ENCODE peak calls at places on chromosomes 12 and 14, in six cellular contexts. C is fibroblast of lung, W is PC-3, V is mammary epithelial cell, P is K562, M is astrocyte. O is an unnamed sample.
A peak's percentile ranks its signal among the peaks of the same experiment; 100 is the strongest.

GRCh38 chr12:89927226-89927698 is 218.6 kb upstream of the ATP2B1 start:
- DNase-seq in W (no peak), P (no peak), C (no peak), M (no peak), V (no peak), O (no peak)

GRCh38 chr12:32901553-32901952 is 5.0 kb upstream of the PKP2 start:
- DNase-seq in C (no peak), P (no peak), W (peak; percentile 53), V (peak; percentile 80), M (peak; percentile 35), O (no peak)

GRCh38 chr14:45083622-45083978 is 316 bp upstream of the PRPF39 start:
- DNase-seq in M (no peak), V (no peak), P (no peak), C (no peak), W (no peak), O (no peak)

GRCh38 chr14:92970233-92970625 is 47.3 kb downstream of the CHGA start:
- DNase-seq in P (no peak), W (no peak), C (no peak), M (no peak), V (no peak), O (no peak)

GRCh38 chr12:124222368-124223245 is 72.3 kb upstream of the RFLNA start:
- DNase-seq in V (no peak), M (no peak), W (no peak), P (no peak), C (no peak), O (no peak)

GRCh38 chr14:92470215-92470614 is 43.4 kb upstream of the RIN3 start:
- DNase-seq in C (peak; percentile 55), V (peak; percentile 77), W (peak; percentile 79), M (peak; percentile 95), P (no peak), O (peak; percentile 72)

GRCh38 chr12:116818341-116818856 is 62.8 kb downstream of the HRK start:
- DNase-seq in V (no peak), P (no peak), M (peak; percentile 9), C (peak; percentile 14), W (peak; percentile 39), O (no peak)

GRCh38 chr14:95258754-95259593 is 60.7 kb downstream of the CLMN start:
- DNase-seq in V (no peak), M (no peak), C (no peak), P (no peak), W (no peak), O (no peak)

GRCh38 chr12:110248096-110248447 is 33.0 kb upstream of the ATP2A2 start:
- DNase-seq in W (no peak), P (no peak), C (no peak), M (no peak), V (no peak), O (peak; percentile 42)

GRCh38 chr12:109433618-109434017 is 43.5 kb downstream of the KCTD10 start:
- DNase-seq in C (no peak), P (peak; percentile 65), V (no peak), W (no peak), M (no peak), O (no peak)

GRCh38 chr12:127260531-127260930 is 1006.4 kb upstream of the TMEM132C start:
- DNase-seq in W (no peak), V (peak; percentile 44), P (no peak), C (no peak), M (peak; percentile 71), O (no peak)

GRCh38 chr14:30243157-30243556 is 315.5 kb upstream of the PRKD1 start:
- DNase-seq in P (no peak), V (no peak), C (no peak), W (peak; percentile 50), M (no peak), O (no peak)

GRCh38 chr12:4355843-4356327 is 23.6 kb downstream of the FGF23 start:
- DNase-seq in V (peak; percentile 9), P (peak; percentile 60), M (no peak), C (peak; percentile 21), W (peak; percentile 32), O (peak; percentile 35)

GRCh38 chr12:54273981-54274380 is 5.9 kb downstream of the CBX5 start:
- DNase-seq in V (no peak), M (no peak), W (no peak), P (no peak), C (no peak), O (no peak)

GRCh38 chr14:51620036-51620435 is 31.7 kb upstream of the FRMD6 start:
- DNase-seq in P (no peak), V (no peak), W (no peak), M (no peak), C (no peak), O (no peak)

GRCh38 chr12:104011265-104011664 is 38.7 kb downstream of the GLT8D2 start:
- DNase-seq in M (peak; percentile 92), P (no peak), V (peak; percentile 88), C (peak; percentile 90), W (peak; percentile 92), O (no peak)

GRCh38 chr12:10304161-10304574 is 3.5 kb upstream of the KLRD1 start:
- DNase-seq in M (peak; percentile 91), C (peak; percentile 87), W (peak; percentile 84), P (no peak), V (peak; percentile 76), O (no peak)

GRCh38 chr14:89466460-89466859 is 49.4 kb upstream of the FOXN3 start:
- DNase-seq in C (no peak), V (no peak), W (no peak), M (no peak), P (no peak), O (no peak)

GRCh38 chr12:8493084-8493483 is 20.2 kb upstream of the CLEC4D start:
- DNase-seq in C (no peak), W (no peak), P (no peak), V (no peak), M (no peak), O (no peak)

GRCh38 chr14:20434701-20435453 is 1.1 kb downstream of the KLHL33 start:
- DNase-seq in W (no peak), P (no peak), C (no peak), M (no peak), V (no peak), O (no peak)

GRCh38 chr14:20440465-20440864 is 4.5 kb upstream of the KLHL33 start:
- DNase-seq in W (no peak), M (no peak), V (no peak), P (no peak), C (no peak), O (no peak)

GRCh38 chr14:20436363-20436755 is 393 bp upstream of the KLHL33 start:
- DNase-seq in P (no peak), W (no peak), C (peak; percentile 58), M (peak; percentile 29), V (no peak), O (no peak)

GRCh38 chr14:20438664-20439063 is 2.7 kb upstream of the KLHL33 start:
- DNase-seq in V (no peak), P (no peak), W (no peak), C (no peak), M (no peak), O (no peak)

GRCh38 chr14:20435454-20436362 is at the start of gene KLHL33:
- DNase-seq in C (no peak), W (no peak), M (no peak), P (no peak), V (no peak), O (no peak)
- TF ChIP-seq EZH2 in C (no peak), W (no peak), M (no peak), P (no peak), V (no peak), O (no peak)

GRCh38 chr12:118297284-118297683 is 75.4 kb downstream of the TAOK3 start:
- DNase-seq in M (no peak), W (no peak), P (no peak), C (no peak), V (no peak), O (no peak)
- H2AFZ ChIP-seq in M (no peak overlapping the region), W (no peak overlapping the region), P (no peak overlapping the region), C (no peak overlapping the region), V (no peak overlapping the region), O (no peak overlapping the region)

GRCh38 chr14:103205541-103205906 is 82.3 kb downstream of the TNFAIP2 start:
- DNase-seq in M (no peak), P (no peak), V (no peak), C (no peak), W (no peak), O (no peak)

GRCh38 chr14:103207038-103207403 is 83.8 kb downstream of the TNFAIP2 start:
- DNase-seq in W (no peak), P (peak; percentile 63), C (peak; percentile 20), V (no peak), M (peak; percentile 12), O (no peak)

GRCh38 chr14:103206023-103206481 is 82.8 kb downstream of the TNFAIP2 start:
- DNase-seq in M (peak; percentile 6), V (no peak), C (no peak), P (no peak), W (no peak), O (no peak)

GRCh38 chr14:103207404-103208072 is 84.3 kb downstream of the TNFAIP2 start:
- DNase-seq in C (no peak), W (no peak), V (no peak), P (no peak), M (peak; percentile 8), O (no peak)

GRCh38 chr14:103204852-103205540 is 81.7 kb downstream of the TNFAIP2 start:
- DNase-seq in P (peak; percentile 30), W (no peak), M (peak; percentile 36), V (peak; percentile 4), C (peak; percentile 31), O (no peak)
- H3K9ac ChIP-seq in P (no peak overlapping the region), W (no peak overlapping the region), M (no peak overlapping the region), V (no peak overlapping the region), C (no peak overlapping the region), O (no peak overlapping the region)

GRCh38 chr12:132404435-132404855 is 75.1 kb upstream of the GALNT9 start:
- DNase-seq in W (no peak), C (no peak), P (no peak), M (no peak), V (no peak), O (no peak)

GRCh38 chr12:132403636-132404434 is 74.4 kb upstream of the GALNT9 start:
- DNase-seq in P (no peak), C (no peak), M (no peak), W (no peak), V (no peak), O (no peak)

GRCh38 chr12:132405742-132406251 is 76.4 kb upstream of the GALNT9 start:
- DNase-seq in W (no peak), C (no peak), P (no peak), V (no peak), M (no peak), O (no peak)

GRCh38 chr12:132406498-132407461 is 77.4 kb upstream of the GALNT9 start:
- DNase-seq in P (no peak), V (no peak), C (no peak), W (no peak), M (no peak), O (no peak)

DNA sequence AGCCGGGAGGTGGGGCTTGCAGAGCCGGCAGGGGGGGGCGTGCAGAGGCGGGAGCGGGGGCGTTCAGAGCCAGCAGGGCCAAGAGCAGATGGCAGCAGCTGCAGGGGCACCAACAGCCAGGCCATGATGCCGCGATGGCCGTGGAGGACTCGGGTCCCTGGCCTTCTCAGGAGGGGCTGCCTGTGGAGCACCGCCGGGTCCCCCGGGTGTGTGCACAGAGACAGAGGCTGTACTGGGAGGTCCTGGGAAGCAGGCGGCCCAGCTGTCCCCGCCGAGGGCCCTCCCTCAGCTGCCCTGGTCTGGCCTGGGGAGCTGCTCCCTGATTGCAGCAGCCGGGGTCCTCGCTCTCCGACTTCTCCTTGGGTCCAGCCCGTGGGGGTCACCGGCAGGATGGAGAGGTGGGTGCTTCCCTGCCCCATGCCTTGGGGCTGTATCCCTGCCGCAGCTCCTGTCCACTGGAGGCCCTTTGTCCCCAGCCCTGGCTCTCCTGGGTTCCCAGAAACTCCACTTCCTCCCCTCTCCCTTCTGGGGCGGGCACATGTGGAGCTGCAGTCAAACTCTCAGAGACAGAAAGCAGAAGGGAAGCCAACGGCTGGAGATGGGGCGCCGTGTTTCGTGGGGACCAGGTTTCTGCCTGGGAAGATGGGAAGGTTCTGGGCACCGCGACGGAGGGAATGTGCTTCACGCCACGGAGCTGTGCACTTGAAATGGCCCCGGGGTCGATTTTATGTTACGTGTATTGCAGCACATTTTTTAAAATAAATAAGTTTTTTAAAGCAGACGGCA is 75.8 kb upstream of the GALNT9 start:
- DNase-seq in V (no peak), M (no peak), C (no peak), P (no peak), W (no peak), O (no peak)
- TF ChIP-seq EZH2 in V (no peak), M (no peak), C (no peak), P (no peak), W (no peak), O (no peak)

O was measured in keratinocyte.